ENCODE peak calls at places on chromosomes 2 and 18, in six cellular contexts. One of them, this sample, is unnamed.
A peak's percentile ranks its signal among the peaks of the same experiment; 100 is the strongest.

GRCh38 chr2:204027105-204027504 is 90.5 kb downstream of the ICOS start:
- DNase-seq in cardiac muscle cell: peak; percentile 8
- DNase-seq in IMR-90: peak; percentile 13
- DNase-seq in Peyer's patch: no peak
- DNase-seq in OCI-LY7: peak; percentile 81
- DNase-seq in adrenal gland: no peak
- DNase-seq in this sample: peak; percentile 44

GRCh38 chr18:24080861-24081260 is 58.0 kb upstream of the CABYR start:
- DNase-seq in cardiac muscle cell: no peak
- DNase-seq in Peyer's patch: no peak
- DNase-seq in adrenal gland: no peak
- DNase-seq in IMR-90: no peak
- DNase-seq in OCI-LY7: no peak
- DNase-seq in this sample: no peak

GRCh38 chr2:134361648-134362047 is 107.8 kb downstream of the MGAT5 start:
- DNase-seq in cardiac muscle cell: no peak
- DNase-seq in OCI-LY7: no peak
- DNase-seq in Peyer's patch: no peak
- DNase-seq in IMR-90: no peak
- DNase-seq in adrenal gland: no peak
- DNase-seq in this sample: no peak

GRCh38 chr18:41875094-41875780 is 79.8 kb upstream of the PIK3C3 start:
- DNase-seq in adrenal gland: no peak
- DNase-seq in cardiac muscle cell: peak; percentile 69
- DNase-seq in IMR-90: peak; percentile 73
- DNase-seq in Peyer's patch: no peak
- DNase-seq in OCI-LY7: no peak
- DNase-seq in this sample: no peak

GRCh38 chr2:28716265-28716865 is 35.3 kb upstream of the PPP1CB start:
- DNase-seq in OCI-LY7: no peak
- DNase-seq in adrenal gland: peak; percentile 50
- DNase-seq in cardiac muscle cell: peak; percentile 91
- DNase-seq in IMR-90: peak; percentile 98
- DNase-seq in Peyer's patch: peak; percentile 60
- DNase-seq in this sample: peak; percentile 95

GRCh38 chr2:173191601-173192000 is 116.0 kb downstream of the MAP3K20 start:
- DNase-seq in IMR-90: peak; percentile 55
- DNase-seq in adrenal gland: no peak
- DNase-seq in Peyer's patch: no peak
- DNase-seq in OCI-LY7: no peak
- DNase-seq in cardiac muscle cell: no peak
- DNase-seq in this sample: no peak

GRCh38 chr2:202945-203344 is 60.9 kb downstream of the SH3YL1 start:
- DNase-seq in IMR-90: no peak
- DNase-seq in adrenal gland: no peak
- DNase-seq in OCI-LY7: no peak
- DNase-seq in Peyer's patch: no peak
- DNase-seq in cardiac muscle cell: no peak
- DNase-seq in this sample: no peak

GRCh38 chr2:226215902-226216503 is 583.6 kb downstream of the IRS1 start:
- DNase-seq in adrenal gland: peak; percentile 62
- DNase-seq in OCI-LY7: peak; percentile 56
- DNase-seq in Peyer's patch: peak; percentile 85
- DNase-seq in cardiac muscle cell: peak; percentile 73
- DNase-seq in IMR-90: peak; percentile 54
- DNase-seq in this sample: no peak

GRCh38 chr2:100425573-100426383 is 8.3 kb upstream of the CHST10 start:
- DNase-seq in cardiac muscle cell: no peak
- DNase-seq in Peyer's patch: no peak
- DNase-seq in IMR-90: no peak
- DNase-seq in adrenal gland: no peak
- DNase-seq in OCI-LY7: no peak
- DNase-seq in this sample: no peak

GRCh38 chr18:54119524-54120019 is 104.9 kb downstream of the MBD2 start:
- DNase-seq in Peyer's patch: no peak
- DNase-seq in OCI-LY7: peak; percentile 60
- DNase-seq in adrenal gland: peak; percentile 27
- DNase-seq in IMR-90: peak; percentile 59
- DNase-seq in cardiac muscle cell: peak; percentile 81
- DNase-seq in this sample: no peak

GRCh38 chr2:84338069-84338468 is 121.0 kb downstream of the SUCLG1 start:
- DNase-seq in adrenal gland: no peak
- DNase-seq in OCI-LY7: no peak
- DNase-seq in Peyer's patch: no peak
- DNase-seq in cardiac muscle cell: peak; percentile 2
- DNase-seq in IMR-90: no peak
- DNase-seq in this sample: no peak

GRCh38 chr2:65199194-65199593 is 28.4 kb upstream of the ACTR2 start:
- DNase-seq in IMR-90: no peak
- DNase-seq in adrenal gland: no peak
- DNase-seq in Peyer's patch: no peak
- DNase-seq in cardiac muscle cell: no peak
- DNase-seq in OCI-LY7: no peak
- DNase-seq in this sample: peak; percentile 29

GRCh38 chr2:62858231-62858832 is 152.8 kb downstream of the EHBP1 start:
- DNase-seq in IMR-90: no peak
- DNase-seq in OCI-LY7: no peak
- DNase-seq in cardiac muscle cell: no peak
- DNase-seq in adrenal gland: no peak
- DNase-seq in Peyer's patch: no peak
- DNase-seq in this sample: no peak

GRCh38 chr2:179344970-179345369 is 80.3 kb upstream of the SESTD1 start:
- DNase-seq in cardiac muscle cell: no peak
- DNase-seq in IMR-90: no peak
- DNase-seq in OCI-LY7: no peak
- DNase-seq in adrenal gland: no peak
- DNase-seq in Peyer's patch: no peak
- DNase-seq in this sample: no peak
- H3K27ac ChIP-seq in cardiac muscle cell: no peak overlapping the region
- H3K27ac ChIP-seq in IMR-90: peak overlapping the region; percentile 61
- H3K27ac ChIP-seq in OCI-LY7: no peak overlapping the region
- H3K27ac ChIP-seq in adrenal gland: peak overlapping the region; percentile 69
- H3K27ac ChIP-seq in Peyer's patch: no peak overlapping the region
- H3K27ac ChIP-seq in this sample: no peak overlapping the region

GRCh38 chr2:224220581-224221255 is 181.2 kb downstream of the FAM124B start:
- DNase-seq in Peyer's patch: no peak
- DNase-seq in IMR-90: peak; percentile 55
- DNase-seq in cardiac muscle cell: no peak
- DNase-seq in OCI-LY7: no peak
- DNase-seq in adrenal gland: no peak
- DNase-seq in this sample: no peak

GRCh38 chr2:224222320-224222719 is 179.6 kb downstream of the FAM124B start:
- DNase-seq in OCI-LY7: no peak
- DNase-seq in cardiac muscle cell: peak; percentile 48
- DNase-seq in adrenal gland: no peak
- DNase-seq in IMR-90: peak; percentile 8
- DNase-seq in Peyer's patch: no peak
- DNase-seq in this sample: no peak

GRCh38 chr2:224222976-224223375 is 178.9 kb downstream of the FAM124B start:
- DNase-seq in IMR-90: no peak
- DNase-seq in Peyer's patch: no peak
- DNase-seq in cardiac muscle cell: no peak
- DNase-seq in OCI-LY7: no peak
- DNase-seq in adrenal gland: no peak
- DNase-seq in this sample: no peak

GRCh38 chr2:224219781-224220180 is 180.7 kb upstream of the SERPINE2 start:
- DNase-seq in IMR-90: no peak
- DNase-seq in adrenal gland: no peak
- DNase-seq in Peyer's patch: no peak
- DNase-seq in cardiac muscle cell: no peak
- DNase-seq in OCI-LY7: no peak
- DNase-seq in this sample: no peak

DNA sequence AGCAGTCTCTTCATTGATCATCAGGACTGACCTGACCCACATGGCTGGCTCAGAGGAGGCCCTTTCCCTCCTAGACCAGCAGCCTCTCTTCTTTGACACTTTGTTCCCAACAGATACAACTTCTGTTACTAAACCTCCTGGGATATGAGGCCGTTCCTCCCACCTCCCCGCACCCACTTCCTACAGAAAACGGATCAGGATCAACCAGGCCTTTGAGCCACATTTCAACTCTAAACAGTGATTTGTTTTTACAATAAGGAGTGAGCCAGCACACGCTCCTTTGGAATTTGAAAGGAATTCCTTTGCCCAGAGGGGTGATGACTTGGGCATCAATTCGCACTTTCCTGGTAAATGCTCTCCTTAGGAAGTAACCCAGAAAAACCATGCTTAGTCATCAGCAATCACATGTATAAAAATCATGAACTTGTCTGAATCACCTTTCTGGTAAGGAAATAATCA is 180.4 kb downstream of the FAM124B start:
- DNase-seq in Peyer's patch: no peak
- DNase-seq in OCI-LY7: no peak
- DNase-seq in cardiac muscle cell: peak; percentile 94
- DNase-seq in IMR-90: peak; percentile 93
- DNase-seq in adrenal gland: no peak
- DNase-seq in this sample: peak; percentile 85
- H3K27ac ChIP-seq in Peyer's patch: no peak overlapping the region
- H3K27ac ChIP-seq in OCI-LY7: no peak overlapping the region
- H3K27ac ChIP-seq in cardiac muscle cell: no peak overlapping the region
- H3K27ac ChIP-seq in IMR-90: peak overlapping the region; percentile 64
- H3K27ac ChIP-seq in adrenal gland: peak overlapping the region; percentile 24
- H3K27ac ChIP-seq in this sample: peak overlapping the region; percentile 88

DNA sequence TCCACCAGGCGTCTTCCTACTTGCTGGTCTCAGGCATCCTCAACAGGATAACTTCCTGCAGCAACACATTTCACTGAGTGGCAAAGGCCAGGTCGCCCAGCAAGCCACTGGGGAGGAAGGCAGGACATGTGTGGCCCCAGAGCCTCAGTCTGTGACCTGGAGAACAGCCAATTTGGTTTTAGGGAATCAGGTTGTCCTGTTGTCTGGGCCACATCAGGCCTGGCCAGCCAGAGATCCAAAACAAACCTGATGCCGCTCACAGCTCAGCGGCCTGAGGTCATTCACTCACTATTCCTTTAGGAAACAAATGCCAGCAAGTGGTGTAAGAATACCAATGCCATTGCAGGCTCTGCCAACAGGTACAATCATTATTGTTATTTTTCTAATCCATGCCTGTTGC is 210.7 kb downstream of the VAPA start:
- DNase-seq in cardiac muscle cell: no peak
- DNase-seq in IMR-90: no peak
- DNase-seq in Peyer's patch: no peak
- DNase-seq in OCI-LY7: no peak
- DNase-seq in adrenal gland: no peak
- DNase-seq in this sample: no peak
- H3K27ac ChIP-seq in cardiac muscle cell: no peak overlapping the region
- H3K27ac ChIP-seq in IMR-90: no peak overlapping the region
- H3K27ac ChIP-seq in Peyer's patch: no peak overlapping the region
- H3K27ac ChIP-seq in OCI-LY7: no peak overlapping the region
- H3K27ac ChIP-seq in adrenal gland: no peak overlapping the region
- H3K27ac ChIP-seq in this sample: no peak overlapping the region

DNA sequence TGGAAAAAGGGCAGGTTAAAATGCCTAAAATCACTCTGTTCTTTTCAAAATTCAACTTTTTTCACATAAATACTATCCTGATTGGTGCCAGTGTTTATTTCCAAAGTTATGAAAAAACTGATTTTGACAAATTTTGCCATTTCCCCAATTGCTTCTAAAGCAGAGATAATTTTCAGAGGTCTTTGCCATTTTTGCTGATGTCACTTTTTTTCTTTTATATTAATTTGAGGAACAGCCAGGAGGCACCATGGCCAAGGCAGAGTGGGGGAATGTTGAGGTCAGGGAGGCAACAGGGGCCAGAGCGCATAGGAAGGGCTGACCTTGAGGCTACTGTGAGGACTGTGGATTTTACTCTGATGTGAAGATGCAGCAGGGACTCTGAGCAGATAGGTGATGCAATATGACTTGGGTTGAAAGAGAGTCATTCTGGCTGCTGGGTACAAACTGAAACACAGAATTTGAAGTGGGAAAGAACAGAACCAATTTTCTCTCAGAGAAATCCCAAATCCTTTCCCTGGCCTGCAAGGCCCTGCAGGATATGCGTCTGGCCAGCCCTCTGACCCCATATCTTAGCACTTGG is 75.1 kb upstream of the LDAH start:
- DNase-seq in IMR-90: no peak
- DNase-seq in cardiac muscle cell: no peak
- DNase-seq in adrenal gland: no peak
- DNase-seq in OCI-LY7: no peak
- DNase-seq in Peyer's patch: no peak
- DNase-seq in this sample: no peak
- H3K27ac ChIP-seq in IMR-90: no peak overlapping the region
- H3K27ac ChIP-seq in cardiac muscle cell: no peak overlapping the region
- H3K27ac ChIP-seq in adrenal gland: no peak overlapping the region
- H3K27ac ChIP-seq in OCI-LY7: no peak overlapping the region
- H3K27ac ChIP-seq in Peyer's patch: no peak overlapping the region
- H3K27ac ChIP-seq in this sample: no peak overlapping the region

GRCh38 chr18:32803571-32803970 is 30.7 kb upstream of the KLHL14 start:
- DNase-seq in cardiac muscle cell: no peak
- DNase-seq in Peyer's patch: peak; percentile 49
- DNase-seq in OCI-LY7: peak; percentile 90
- DNase-seq in adrenal gland: no peak
- DNase-seq in IMR-90: no peak
- DNase-seq in this sample: no peak

GRCh38 chr18:32802606-32803451 is 30.0 kb upstream of the KLHL14 start:
- DNase-seq in Peyer's patch: no peak
- DNase-seq in cardiac muscle cell: no peak
- DNase-seq in IMR-90: no peak
- DNase-seq in OCI-LY7: peak; percentile 73
- DNase-seq in adrenal gland: no peak
- DNase-seq in this sample: no peak

GRCh38 chr18:32801236-32801635 is 28.4 kb upstream of the KLHL14 start:
- DNase-seq in IMR-90: no peak
- DNase-seq in cardiac muscle cell: no peak
- DNase-seq in Peyer's patch: no peak
- DNase-seq in adrenal gland: no peak
- DNase-seq in OCI-LY7: no peak
- DNase-seq in this sample: no peak

GRCh38 chr18:32805354-32805753 is 32.5 kb upstream of the KLHL14 start:
- DNase-seq in cardiac muscle cell: no peak
- DNase-seq in OCI-LY7: no peak
- DNase-seq in adrenal gland: no peak
- DNase-seq in IMR-90: no peak
- DNase-seq in Peyer's patch: no peak
- DNase-seq in this sample: no peak

GRCh38 chr18:32804126-32804888 is 31.5 kb upstream of the KLHL14 start:
- DNase-seq in adrenal gland: no peak
- DNase-seq in OCI-LY7: peak; percentile 39
- DNase-seq in IMR-90: no peak
- DNase-seq in Peyer's patch: no peak
- DNase-seq in cardiac muscle cell: no peak
- DNase-seq in this sample: no peak
- H3K27ac ChIP-seq in adrenal gland: no peak overlapping the region
- H3K27ac ChIP-seq in OCI-LY7: peak overlapping the region; percentile 97
- H3K27ac ChIP-seq in IMR-90: no peak overlapping the region
- H3K27ac ChIP-seq in Peyer's patch: no peak overlapping the region
- H3K27ac ChIP-seq in cardiac muscle cell: peak overlapping the region; percentile 76
- H3K27ac ChIP-seq in this sample: no peak overlapping the region